ENCODE peak calls at places on chromosomes 6 and 20, in five cellular contexts. Y is adrenal gland; W is activated CD4-positive, alpha-beta T cell treated with anti-CD3 and anti-CD28 coated beads, Interleukin-2, amount 50 U/mL, for 24 hours; V is NCI-H1930; T is WTC11. J is an unnamed sample.
A peak's percentile ranks its signal among the peaks of the same experiment; 100 is the strongest.

GRCh38 chr6:163608060-163608752 is 193.7 kb downstream of the QKI start:
- DNase-seq in Y (no peak), W (no peak), V (no peak), T (no peak), J (no peak)

GRCh38 chr6:129631070-129631469 is 78.9 kb downstream of the ARHGAP18 start:
- DNase-seq in Y (no peak), W (no peak), V (no peak), T (no peak), J (no peak)

GRCh38 chr6:42891199-42891722 is 11.8 kb downstream of the RPL7L1 start:
- DNase-seq in Y (no peak), W (no peak), V (no peak), T (no peak), J (no peak)

GRCh38 chr6:2970753-2971419 is 481 bp downstream of the SERPINB6 start:
- DNase-seq in Y (peak; percentile 83), W (no peak), V (peak; percentile 41), T (peak; percentile 48), J (peak; percentile 77)

GRCh38 chr6:105111871-105112270 is 67.9 kb downstream of the POPDC3 start:
- DNase-seq in Y (no peak), W (no peak), V (no peak), T (no peak), J (no peak)

GRCh38 chr20:18989736-18990474 is 176.3 kb downstream of the SCP2D1 start:
- DNase-seq in Y (no peak), W (no peak), V (no peak), T (no peak), J (peak; percentile 65)

GRCh38 chr20:51365670-51366069 is 176.8 kb downstream of the NFATC2 start:
- DNase-seq in Y (no peak), W (no peak), V (no peak), T (no peak), J (no peak)

GRCh38 chr20:10369723-10370090 is 64.3 kb downstream of the MKKS start:
- DNase-seq in Y (no peak), W (no peak), V (no peak), T (no peak), J (no peak)

GRCh38 chr20:9329356-9330092 is 184.9 kb upstream of the LAMP5 start:
- DNase-seq in Y (no peak), W (no peak), V (no peak), T (no peak), J (no peak)

GRCh38 chr6:38942442-38942841 is 106.1 kb upstream of the GLP1R start:
- DNase-seq in Y (no peak), W (no peak), V (no peak), T (no peak), J (no peak)

GRCh38 chr6:137443901-137444300 is 50.3 kb downstream of the OLIG3 start:
- DNase-seq in Y (no peak), W (no peak), V (no peak), T (peak; percentile 13), J (no peak)

GRCh38 chr6:87066449-87067288 is 28.2 kb downstream of the CGA start:
- DNase-seq in Y (peak; percentile 39), W (peak; percentile 6), V (peak; percentile 24), T (peak; percentile 14), J (peak; percentile 57)

GRCh38 chr6:127938701-127939100 is 37.8 kb upstream of the THEMIS start:
- DNase-seq in Y (no peak), W (no peak), V (no peak), T (no peak), J (no peak)

GRCh38 chr20:40938020-40938419 is 90.6 kb upstream of the TOP1 start:
- DNase-seq in Y (no peak), W (no peak), V (no peak), T (peak; percentile 56), J (no peak)

GRCh38 chr6:134422426-134423231 is 104.7 kb upstream of the SGK1 start:
- DNase-seq in Y (no peak), W (no peak), V (no peak), T (no peak), J (no peak)

GRCh38 chr6:82711992-82712788 is 348.6 kb downstream of the TPBG start:
- DNase-seq in Y (no peak), W (no peak), V (no peak), T (no peak), J (no peak)

GRCh38 chr20:61127311-61128044 is 124.6 kb upstream of the CDH4 start:
- DNase-seq in Y (no peak), W (no peak), V (no peak), T (no peak), J (no peak)

GRCh38 chr6:167153523-167153959 is 4.2 kb downstream of the GPR31 start:
- DNase-seq in Y (no peak), W (no peak), V (no peak), T (no peak), J (no peak)

GRCh38 chr6:151154418-151154817 is 85.3 kb upstream of the AKAP12 start:
- DNase-seq in Y (no peak), W (no peak), V (no peak), T (no peak), J (peak; percentile 71)

GRCh38 chr6:137286926-137287325 is 67.7 kb upstream of the IFNGR1 start:
- DNase-seq in Y (no peak), W (no peak), V (no peak), T (no peak), J (no peak)

GRCh38 chr20:46708172-46708860 is 1.1 kb upstream of the SLC2A10 start:
- DNase-seq in Y (no peak), W (no peak), V (peak; percentile 68), T (peak; percentile 81), J (no peak)

GRCh38 chr6:82408952-82409421 is 45.4 kb downstream of the TPBG start:
- DNase-seq in Y (no peak), W (no peak), V (no peak), T (no peak), J (no peak)

GRCh38 chr6:5112065-5112799 is 27.1 kb downstream of the PPP1R3G start:
- DNase-seq in Y (peak; percentile 33), W (no peak), V (no peak), T (no peak), J (no peak)

GRCh38 chr6:111487656-111488055 is 4.6 kb upstream of the REV3L start:
- DNase-seq in Y (no peak), W (peak; percentile 9), V (no peak), T (no peak), J (no peak)

GRCh38 chr6:131923356-131923755 is 27.8 kb downstream of the CCN2 start:
- DNase-seq in Y (peak; percentile 40), W (peak; percentile 16), V (peak; percentile 69), T (peak; percentile 75), J (peak; percentile 86)

GRCh38 chr20:48705208-48706115 is 122.3 kb downstream of the PREX1 start:
- DNase-seq in Y (no peak), W (no peak), V (no peak), T (no peak), J (no peak)

GRCh38 chr6:170362121-170362520 is 55.6 kb downstream of the FAM120B start:
- DNase-seq in Y (no peak), W (no peak), V (no peak), T (no peak), J (no peak)

GRCh38 chr6:52420668-52421358 is 671 bp downstream of the EFHC1 start:
- DNase-seq in Y (no peak), W (no peak), V (peak; percentile 10), T (no peak), J (peak; percentile 65)

GRCh38 chr20:38935967-38936407 is 9.8 kb downstream of the FAM83D start:
- DNase-seq in Y (no peak), W (no peak), V (no peak), T (no peak), J (no peak)

GRCh38 chr6:159169193-159169555 is at the start of gene FNDC1:
- DNase-seq in Y (peak; percentile 23), W (peak; percentile 17), V (peak; percentile 67), T (peak; percentile 63), J (peak; percentile 49)

GRCh38 chr6:152952866-152953509 is 29.9 kb downstream of the FBXO5 start:
- DNase-seq in Y (no peak), W (no peak), V (no peak), T (no peak), J (no peak)

GRCh38 chr6:69976591-69977090 is 110.3 kb downstream of the COL19A1 start:
- DNase-seq in Y (no peak), W (no peak), V (no peak), T (no peak), J (no peak)

GRCh38 chr20:49325981-49326380 is 48.1 kb upstream of the ZNFX1 start:
- DNase-seq in Y (no peak), W (no peak), V (no peak), T (no peak), J (no peak)

GRCh38 chr20:4012631-4013030 is 2.7 kb downstream of the RNF24 start:
- DNase-seq in Y (no peak), W (no peak), V (no peak), T (no peak), J (no peak)

GRCh38 chr6:37501632-37502466 is 2.2 kb upstream of the CCDC167 start:
- DNase-seq in Y (no peak), W (no peak), V (no peak), T (no peak), J (no peak)

GRCh38 chr6:162165479-162165878 is 562.1 kb downstream of the PRKN start:
- DNase-seq in Y (no peak), W (no peak), V (no peak), T (no peak), J (no peak)

J was measured in testis.